ENCODE peak calls at places on chromosomes 6 and 20, in five cellular contexts. I is GM12878, S is HepG2, W is K562, A is HCT116. J is an unnamed sample.

GRCh38 chr6:33297406-33297955 is 1.3 kb downstream of the RGL2 start:
- DNase-seq in I (no peak), S (no peak), W (peak), A (no peak), J (peak)

GRCh38 chr6:33549196-33549595 is 30.9 kb downstream of the BAK1 start:
- DNase-seq in I (no peak), S (no peak), W (no peak), A (no peak), J (no peak)

GRCh38 chr6:28898710-28898965 is 25.1 kb downstream of the TRIM27 start:
- DNase-seq in I (no peak), S (no peak), W (no peak), A (no peak), J (no peak)

GRCh38 chr6:132252113-132252512 is 149.2 kb downstream of the MOXD1 start:
- DNase-seq in I (no peak), S (no peak), W (no peak), A (no peak), J (no peak)

GRCh38 chr6:89992818-89993217 is 98.5 kb downstream of the GJA10 start:
- DNase-seq in I (no peak), S (no peak), W (no peak), A (no peak), J (no peak)

GRCh38 chr6:139882977-139883728 is 508.7 kb upstream of the CITED2 start:
- DNase-seq in I (no peak), S (peak), W (no peak), A (no peak), J (no peak)

GRCh38 chr6:39347906-39348585 is 25.5 kb upstream of the KCNK16 start:
- DNase-seq in I (no peak), S (peak), W (peak), A (peak), J (peak)

GRCh38 chr6:8888468-8888867 is 453.1 kb upstream of the SLC35B3 start:
- DNase-seq in I (no peak), S (peak), W (no peak), A (peak), J (peak)

GRCh38 chr20:59438201-59438600 is 137.8 kb downstream of the EDN3 start:
- DNase-seq in I (no peak), S (no peak), W (no peak), A (no peak), J (no peak)

GRCh38 chr6:72622094-72622540 is 253 bp downstream of the KCNQ5 start:
- DNase-seq in I (no peak), S (no peak), W (peak), A (no peak), J (peak)

GRCh38 chr6:21556968-21557721 is 36.4 kb upstream of the SOX4 start:
- DNase-seq in I (no peak), S (no peak), W (no peak), A (no peak), J (no peak)

GRCh38 chr6:75546401-75546800 is 52.8 kb upstream of the FILIP1 start:
- DNase-seq in I (no peak), S (peak), W (no peak), A (no peak), J (no peak)

DNA sequence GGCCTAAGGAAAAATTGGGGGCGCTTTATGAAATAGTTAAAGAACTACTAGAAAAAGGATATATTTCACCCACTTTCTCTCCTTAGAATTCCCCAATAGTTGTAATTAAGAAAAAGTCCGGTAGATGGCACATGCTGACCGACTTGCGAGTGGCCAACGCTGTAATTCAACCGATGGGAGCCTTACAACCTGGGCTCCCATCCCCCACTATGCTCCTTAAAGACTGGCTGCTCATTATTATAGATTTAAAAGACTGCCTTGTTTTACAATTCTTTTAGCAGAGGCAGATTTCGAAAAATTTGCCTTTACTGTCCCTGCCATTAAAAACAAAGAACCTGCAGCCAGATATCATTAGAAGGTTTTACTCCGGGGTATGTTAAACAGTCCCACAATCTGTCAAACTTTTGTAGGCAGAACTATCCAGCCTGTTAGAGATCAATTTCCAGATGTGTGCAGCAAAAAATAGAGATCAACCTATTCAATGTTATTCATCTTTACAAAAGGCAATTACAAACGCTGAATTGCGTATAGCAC is 58.5 kb upstream of the PRSS16 start:
- DNase-seq in I (peak), S (peak), W (peak), A (peak), J (peak)
- TF ChIP-seq RAD21 in I (peak), S (peak), W (peak), A (peak), J (peak)

GRCh38 chr6:144661101-144661806 is 376.1 kb downstream of the UTRN start:
- DNase-seq in I (no peak), S (peak), W (no peak), A (no peak), J (no peak)
- H3K4me2 ChIP-seq in I (no peak), S (peak), W (no peak), A (peak), J (no peak)

DNA sequence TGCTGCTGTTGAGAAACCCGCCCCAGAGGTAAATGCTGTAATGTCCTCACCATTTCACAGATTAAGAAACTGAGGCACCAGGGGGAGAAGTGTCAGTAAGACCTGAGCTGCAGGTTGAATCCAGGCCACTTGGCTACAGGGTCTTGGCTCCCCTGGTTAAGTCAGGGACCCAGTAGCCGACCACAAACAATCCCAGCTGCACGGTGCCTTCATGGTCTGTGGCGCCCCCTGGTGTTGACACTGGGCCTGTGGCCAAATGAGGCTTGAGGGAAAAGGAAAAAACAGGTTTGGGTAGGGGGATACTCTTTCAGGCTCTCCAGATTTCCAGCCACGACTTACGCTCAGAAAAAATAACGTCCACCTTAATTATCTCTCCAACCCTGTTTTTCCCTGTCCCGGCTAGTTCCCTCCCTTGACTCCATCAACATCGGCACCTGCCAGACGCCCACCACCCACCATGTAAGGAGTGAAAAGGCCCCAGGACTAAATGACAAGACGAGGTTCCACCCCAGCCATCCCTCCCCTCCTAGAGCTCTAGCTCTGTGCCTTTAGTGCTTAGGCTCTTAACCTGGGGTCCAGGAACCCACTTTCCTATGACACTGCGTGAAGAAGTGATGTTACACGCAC is 47.7 kb upstream of the POLR1H start:
- DNase-seq in I (no peak), S (peak), W (peak), A (no peak), J (peak)
- TF ChIP-seq ZBTB33 in I (no peak), S (no peak), W (no peak), A (no peak), J (no peak)

DNA sequence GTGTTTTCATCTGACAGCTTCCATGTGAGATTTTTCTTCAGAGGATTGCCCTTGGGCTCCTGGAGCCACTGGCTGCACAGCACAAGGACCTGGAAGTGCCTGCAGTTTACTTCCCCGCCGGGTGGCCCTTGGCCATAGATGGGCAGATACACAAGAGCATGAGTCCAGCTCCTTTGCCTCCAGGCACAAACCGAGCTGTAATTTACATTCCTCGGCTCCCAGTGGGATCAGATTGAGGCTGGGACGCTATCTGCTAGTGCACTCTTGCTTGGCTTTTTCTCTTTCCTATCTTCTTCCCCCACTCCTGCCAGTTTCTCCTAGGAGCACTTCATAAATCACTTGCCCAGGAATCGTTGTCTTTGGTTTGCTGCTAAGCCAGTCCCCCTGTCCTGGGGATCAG is 85.4 kb upstream of the RALY start:
- DNase-seq in I (no peak), S (no peak), W (no peak), A (no peak), J (no peak)
- TF ChIP-seq RAD21 in I (no peak), S (no peak), W (no peak), A (no peak), J (no peak)

DNA sequence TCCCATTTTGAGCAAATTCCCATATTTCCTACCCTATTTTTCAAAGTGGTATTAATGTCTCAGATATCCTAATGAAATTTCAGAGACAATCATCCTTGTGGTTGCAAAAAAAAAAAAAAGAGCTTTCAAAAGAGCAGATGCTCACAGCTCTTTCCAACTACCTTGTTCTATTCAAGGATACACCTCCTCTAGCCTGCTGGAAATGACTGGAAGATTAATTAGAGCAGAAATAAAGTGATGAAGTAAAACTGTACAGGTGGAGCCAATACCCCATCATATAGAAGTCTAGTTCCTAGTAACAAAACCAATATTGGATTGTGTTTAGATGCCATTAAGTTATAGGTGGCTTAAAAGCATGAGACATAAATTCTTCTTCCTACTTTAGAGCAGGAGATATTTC is 42.5 kb downstream of the ILRUN start:
- DNase-seq in I (no peak), S (no peak), W (no peak), A (no peak), J (no peak)
- H3K4me2 ChIP-seq in I (peak), S (no peak), W (no peak), A (no peak), J (no peak)